ENCODE peak calls at places on chromosomes 12 and 14, in four cellular contexts. F, M, H and A are unnamed samples.

GRCh38 chr12:46516933-46517578 is 144.5 kb upstream of the SLC38A2 start:
- DNase-seq in F (no peak), M (no peak), H (no peak), A (peak)

GRCh38 chr14:63853831-63854293 is 1.1 kb downstream of the SYNE2 start:
- DNase-seq in M (no peak), H (peak), F (no peak), A (no peak)

GRCh38 chr12:79927772-79928474 is 7.0 kb downstream of the PPP1R12A start:
- DNase-seq in H (no peak), F (peak), M (no peak), A (peak)

GRCh38 chr14:52885230-52885629 is 65.6 kb downstream of the FERMT2 start:
- DNase-seq in M (no peak), F (no peak), H (no peak), A (no peak)

GRCh38 chr14:104283197-104284106 is 145.1 kb downstream of the KIF26A start:
- DNase-seq in F (no peak), H (no peak), M (no peak), A (no peak)

GRCh38 chr12:89448951-89449371 is 75.6 kb downstream of the GALNT4 start:
- DNase-seq in H (no peak), F (no peak), M (no peak), A (no peak)

GRCh38 chr12:107581616-107582015 is 104.0 kb upstream of the PWP1 start:
- DNase-seq in F (no peak), H (no peak), M (no peak), A (no peak)

GRCh38 chr14:66503532-66503931 is 4.4 kb upstream of the GPHN start:
- DNase-seq in F (no peak), M (no peak), H (no peak), A (no peak)

GRCh38 chr14:85528882-85529585 is 910 bp upstream of the FLRT2 start:
- DNase-seq in F (no peak), M (no peak), H (no peak), A (no peak)

GRCh38 chr12:116376354-116377193 is 99.1 kb upstream of the MED13L start:
- DNase-seq in F (no peak), H (no peak), M (no peak), A (no peak)

GRCh38 chr12:53660064-53660463 is 15.8 kb downstream of the ATP5MC2 start:
- DNase-seq in F (no peak), H (no peak), M (no peak), A (no peak)

GRCh38 chr12:67333649-67334048 is 64.5 kb downstream of the CAND1 start:
- DNase-seq in F (no peak), M (no peak), H (no peak), A (no peak)

GRCh38 chr12:104276192-104277131 is 27.1 kb upstream of the EID3 start:
- DNase-seq in F (no peak), H (no peak), M (no peak), A (no peak)

GRCh38 chr12:47084172-47084571 is 4.4 kb upstream of the AMIGO2 start:
- DNase-seq in F (no peak), M (no peak), H (no peak), A (no peak)

GRCh38 chr12:47082283-47082962 is 2.7 kb upstream of the AMIGO2 start:
- DNase-seq in F (no peak), H (no peak), M (no peak), A (no peak)

GRCh38 chr12:69655616-69656336 is 43.3 kb downstream of the BEST3 start:
- DNase-seq in H (peak), M (no peak), F (no peak), A (no peak)
- TF ChIP-seq HDAC6 in H (no peak), M (no peak), F (no peak), A (no peak)

DNA sequence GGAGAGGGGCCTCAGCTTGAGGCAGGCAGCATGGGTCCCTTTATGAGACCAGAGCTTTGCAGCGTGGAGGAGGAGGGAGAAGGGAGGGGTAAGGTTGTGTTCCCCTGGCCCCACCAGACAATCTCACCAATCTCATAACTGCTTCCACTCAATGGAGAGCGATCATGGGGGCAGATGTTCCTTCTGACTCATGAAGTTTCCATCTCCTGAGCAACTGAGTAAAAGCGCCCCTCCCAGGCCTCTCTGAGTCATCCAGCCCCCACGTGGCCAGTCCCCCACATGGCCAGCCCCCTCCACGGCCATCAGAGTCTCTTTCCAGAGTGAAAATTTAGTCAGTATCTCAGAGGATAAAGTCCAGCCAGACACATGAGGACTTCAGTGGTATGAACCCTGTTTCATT is 39.2 kb upstream of the PLXNC1 start:
- DNase-seq in H (no peak), F (peak), M (no peak), A (no peak)
- TF ChIP-seq CBX5 in H (no peak), F (no peak), M (no peak), A (no peak)

DNA sequence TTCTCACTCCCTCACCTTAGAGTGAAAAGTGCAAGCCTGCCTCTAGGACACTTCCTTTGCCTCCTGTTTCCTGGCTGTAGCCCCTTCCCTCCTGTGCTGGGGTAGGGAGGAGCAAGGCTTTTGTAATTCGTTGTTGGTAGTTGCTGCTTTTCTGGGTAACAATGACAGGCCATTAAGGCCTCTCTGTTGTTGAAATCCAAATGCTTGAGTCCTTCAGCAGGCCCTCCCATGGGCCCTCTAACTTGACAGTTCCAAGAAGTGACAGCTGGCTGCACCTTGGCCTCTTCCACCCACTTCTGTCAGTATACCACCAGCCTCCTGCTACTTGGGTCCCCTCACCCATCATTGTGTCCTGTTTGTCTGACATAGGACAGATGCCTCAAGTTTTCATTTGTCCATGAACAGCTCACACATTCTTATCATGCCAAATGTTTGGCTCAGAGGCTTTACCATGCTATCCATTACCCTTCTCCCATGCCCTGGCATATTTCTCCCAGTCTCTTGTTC is 103.7 kb upstream of the PDE3A start:
- DNase-seq in M (peak), F (no peak), H (no peak), A (no peak)
- TF ChIP-seq HDAC6 in M (no peak), F (no peak), H (no peak), A (no peak)

GRCh38 chr12:96361074-96361473 is 39.2 kb downstream of the CDK17 start:
- DNase-seq in F (no peak), H (no peak), M (no peak), A (no peak)
- TF ChIP-seq CBX5 in F (no peak), H (no peak), M (no peak), A (no peak)

GRCh38 chr12:124359671-124360581 is 65.0 kb downstream of the RFLNA start:
- DNase-seq in F (no peak), M (no peak), H (no peak), A (no peak)
- TF ChIP-seq HDAC6 in F (no peak), M (no peak), H (no peak), A (no peak)

GRCh38 chr14:101954501-101954900 is 9.9 kb upstream of the DYNC1H1 start:
- DNase-seq in M (no peak), F (no peak), H (no peak), A (no peak)
- TF ChIP-seq CBX5 in M (no peak), F (no peak), H (no peak), A (no peak)

DNA sequence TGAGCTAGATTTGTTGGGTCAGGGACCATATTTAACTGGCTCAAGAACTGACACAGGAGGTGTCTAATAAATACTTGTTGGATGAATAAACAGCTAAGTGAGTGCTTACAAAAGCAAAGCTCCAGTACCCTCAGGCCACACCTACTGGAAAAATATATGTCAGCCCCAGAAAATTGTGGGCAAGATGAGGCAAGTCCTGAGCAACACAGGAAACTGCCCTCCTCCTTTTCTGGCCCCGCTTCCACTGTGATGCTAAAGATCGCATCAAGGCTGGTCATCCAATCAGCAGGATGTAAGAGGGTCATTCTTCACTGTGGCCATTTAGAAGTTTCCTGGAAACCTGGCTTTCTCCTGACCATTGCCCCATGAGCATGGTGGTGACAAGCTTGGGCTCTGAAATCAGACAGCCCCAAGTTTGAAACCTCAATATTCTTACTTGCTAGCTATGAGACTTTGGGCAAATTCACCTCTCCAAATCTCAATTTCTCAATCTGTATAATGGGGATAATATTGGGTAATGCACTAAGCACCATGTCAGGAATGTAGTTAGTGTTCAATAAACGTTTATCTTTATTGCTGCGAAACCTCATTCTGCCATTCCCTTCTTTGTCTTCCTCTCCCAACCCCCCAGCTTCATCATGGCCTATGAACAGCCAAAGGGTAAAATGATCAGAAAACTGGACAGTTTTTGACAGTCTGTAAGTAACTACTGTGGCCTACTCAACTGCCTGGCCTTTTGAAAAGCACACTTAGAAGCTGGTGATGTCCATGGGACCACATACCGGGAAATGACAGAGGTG is 139.3 kb upstream of the PZP start:
- DNase-seq in H (no peak), F (no peak), M (no peak), A (no peak)
- TF ChIP-seq HDAC6 in H (no peak), F (no peak), M (no peak), A (no peak)

DNA sequence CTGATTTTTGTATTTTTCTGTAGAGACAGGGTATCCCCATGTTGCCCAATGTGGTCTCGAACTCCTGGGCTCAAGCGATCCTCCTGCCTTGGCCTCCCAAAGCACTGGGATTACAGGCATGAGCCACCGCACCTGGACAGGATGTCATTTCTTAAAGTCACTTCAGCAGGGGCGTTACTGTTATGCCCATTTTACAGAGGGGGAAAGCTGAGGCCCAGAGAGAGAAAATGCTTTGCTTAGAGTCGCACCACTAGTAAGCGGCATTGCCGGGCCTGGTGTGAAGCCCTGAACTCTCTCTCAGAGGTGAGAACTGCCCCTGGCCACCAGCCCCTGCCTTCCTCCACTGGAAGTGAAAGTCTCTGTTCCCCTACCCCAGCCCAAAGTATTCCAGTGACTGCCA is 207.0 kb downstream of the PHETA1 start:
- DNase-seq in M (no peak), F (no peak), H (no peak), A (no peak)
- TF ChIP-seq CBX5 in M (no peak), F (no peak), H (no peak), A (no peak)

GRCh38 chr12:75933136-75933535 is 98.4 kb downstream of the PHLDA1 start:
- DNase-seq in F (no peak), H (no peak), M (no peak), A (no peak)
- TF ChIP-seq HDAC6 in F (no peak), H (no peak), M (no peak), A (no peak)